ENCODE peak calls at places on chromosomes 2 and 18, in ten cellular contexts. D, J, S, T, U, H, Y, L, I and F are unnamed samples.

GRCh38 chr2:172087191-172087779 is 2.0 kb downstream of the DLX1 start:
- DNase-seq in D (no peak), J (no peak), S (no peak), T (no peak), U (no peak), H (no peak), Y (no peak), L (no peak), I (no peak), F (no peak)

GRCh38 chr18:11902522-11903292 is 5.4 kb downstream of the MPPE1 start:
- DNase-seq in D (peak; percentile 59), J (no peak), S (no peak), T (no peak), U (no peak), H (no peak), Y (no peak), L (no peak), I (no peak), F (peak; percentile 53)

GRCh38 chr2:236613607-236614006 is 44.0 kb downstream of the ACKR3 start:
- DNase-seq in D (no peak), J (no peak), S (no peak), T (no peak), U (no peak), H (no peak), Y (no peak), L (no peak), I (no peak), F (no peak)

GRCh38 chr18:59735269-59735860 is 38.1 kb upstream of the CCBE1 start:
- DNase-seq in D (no peak), J (no peak), S (no peak), T (no peak), U (no peak), H (no peak), Y (no peak), L (no peak), I (no peak), F (no peak)

GRCh38 chr2:136008205-136008865 is 22.9 kb upstream of the DARS1 start:
- DNase-seq in D (no peak), J (peak; percentile 55), S (no peak), T (no peak), U (no peak), H (no peak), Y (no peak), L (no peak), I (peak; percentile 75), F (no peak)

GRCh38 chr2:126858436-126858835 is 40.3 kb upstream of the TEX51 start:
- DNase-seq in D (no peak), J (no peak), S (no peak), T (no peak), U (no peak), H (no peak), Y (no peak), L (no peak), I (no peak), F (no peak)

GRCh38 chr18:55781481-55781957 is 193.5 kb upstream of the TCF4 start:
- DNase-seq in D (peak; percentile 86), J (peak; percentile 67), S (no peak), T (peak; percentile 44), U (peak; percentile 24), H (peak; percentile 63), Y (peak; percentile 81), L (peak; percentile 72), I (no peak), F (peak; percentile 88)

GRCh38 chr18:6207119-6207518 is 207.6 kb downstream of the L3MBTL4 start:
- DNase-seq in D (no peak), J (no peak), S (no peak), T (no peak), U (no peak), H (no peak), Y (no peak), L (no peak), I (no peak), F (no peak)

GRCh38 chr2:74778381-74779371 is 55.3 kb upstream of the HK2 start:
- DNase-seq in D (peak; percentile 48), J (no peak), S (no peak), T (no peak), U (no peak), H (peak; percentile 59), Y (no peak), L (peak; percentile 90), I (no peak), F (no peak)

GRCh38 chr2:169827272-169828140 is at the start of gene UBR3:
- DNase-seq in D (peak; percentile 96), J (peak; percentile 97), S (peak; percentile 91), T (peak; percentile 84), U (peak; percentile 96), H (peak; percentile 89), Y (peak; percentile 93), L (peak; percentile 95), I (peak; percentile 93), F (peak; percentile 95)
- TF ChIP-seq CTCF in D (no peak), J (peak; percentile 9), S (no peak), T (no peak), U (peak; percentile 17), H (no peak), Y (no peak), L (no peak), I (no peak), F (peak; percentile 26)

DNA sequence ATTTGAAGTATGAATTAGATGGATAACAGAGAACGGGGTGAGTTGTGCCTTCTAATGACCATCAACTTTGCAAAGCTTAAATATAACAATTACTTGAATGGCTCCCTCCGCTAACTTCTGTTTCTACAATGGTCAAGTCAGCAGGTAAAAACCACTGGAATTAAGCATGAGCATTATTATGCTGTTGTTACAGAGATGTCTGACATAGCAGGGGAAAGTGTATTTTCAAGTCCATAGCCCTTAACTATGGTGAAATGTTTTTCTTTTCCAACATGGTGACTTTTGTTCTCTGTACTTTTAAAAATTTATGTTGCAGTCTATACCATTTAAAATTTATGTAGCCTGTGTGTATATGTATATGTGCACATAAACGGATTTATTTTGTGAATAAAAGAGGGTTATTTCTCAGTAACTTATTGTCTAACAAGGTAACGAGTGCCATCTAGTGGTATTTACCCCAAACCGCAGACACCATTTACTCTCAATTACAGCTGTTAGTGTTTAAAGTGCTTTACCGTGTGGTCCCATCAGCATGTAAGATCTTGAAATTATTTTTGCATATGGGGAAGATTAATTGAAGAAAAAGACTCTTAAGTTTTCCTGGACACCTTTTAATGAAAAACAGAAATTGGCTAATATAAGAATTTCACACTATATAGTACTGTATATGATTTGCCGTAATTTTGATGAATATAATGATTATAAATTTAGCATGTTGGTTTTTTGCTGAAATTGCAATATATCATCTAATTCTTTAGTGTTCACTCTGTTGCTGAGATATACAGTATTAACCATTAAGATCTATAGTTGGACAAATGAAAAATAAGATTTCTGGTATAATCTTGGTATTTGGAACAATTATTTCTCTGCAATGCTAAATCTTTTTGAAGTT is 78.2 kb downstream of the UBE2E3 start:
- DNase-seq in D (peak; percentile 43), J (no peak), S (peak; percentile 22), T (peak; percentile 31), U (peak; percentile 24), H (peak; percentile 24), Y (peak; percentile 44), L (peak; percentile 31), I (peak; percentile 50), F (peak; percentile 62)
- TF ChIP-seq CTCF in D (peak; percentile 47), J (peak; percentile 79), S (peak; percentile 65), T (peak; percentile 74), U (peak; percentile 75), H (peak; percentile 78), Y (peak; percentile 63), L (peak; percentile 92), I (peak; percentile 95), F (peak; percentile 57)

DNA sequence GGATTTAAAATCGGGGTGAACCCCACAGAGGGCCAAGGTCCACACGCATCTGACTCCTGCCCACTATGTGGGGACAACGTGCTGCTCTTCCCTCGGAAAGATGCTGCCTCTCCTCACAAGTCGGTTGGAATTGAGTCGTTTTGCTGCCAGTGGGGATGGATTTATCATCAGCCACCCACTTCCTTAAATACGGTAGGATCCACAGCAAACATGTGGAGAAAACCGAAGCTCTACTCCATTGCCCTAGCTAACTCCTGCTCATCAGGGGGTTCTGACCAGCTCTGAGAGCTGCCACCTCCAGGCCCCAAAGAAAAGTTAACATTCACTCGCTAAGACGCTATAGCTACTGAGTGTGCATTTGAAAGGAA is 80.9 kb downstream of the CHRNA1 start:
- DNase-seq in D (peak; percentile 68), J (no peak), S (no peak), T (no peak), U (peak; percentile 16), H (no peak), Y (peak; percentile 51), L (peak; percentile 39), I (no peak), F (peak; percentile 79)
- TF ChIP-seq CTCF in D (peak; percentile 30), J (no peak), S (peak; percentile 21), T (no peak), U (peak; percentile 28), H (no peak), Y (peak; percentile 20), L (peak; percentile 23), I (no peak), F (peak; percentile 55)

GRCh38 chr18:49020129-49020528 is 69.4 kb upstream of the SMAD7 start:
- DNase-seq in D (no peak), J (peak; percentile 34), S (no peak), T (no peak), U (no peak), H (no peak), Y (no peak), L (peak; percentile 22), I (peak; percentile 42), F (no peak)

GRCh38 chr18:49021076-49021432 is 70.3 kb upstream of the SMAD7 start:
- DNase-seq in D (no peak), J (peak; percentile 39), S (no peak), T (no peak), U (no peak), H (no peak), Y (no peak), L (no peak), I (no peak), F (no peak)

GRCh38 chr18:49020621-49021021 is 69.9 kb upstream of the SMAD7 start:
- DNase-seq in D (no peak), J (peak; percentile 34), S (no peak), T (peak; percentile 22), U (no peak), H (no peak), Y (no peak), L (peak; percentile 25), I (peak; percentile 23), F (peak; percentile 13)

GRCh38 chr18:49022311-49023280 is 71.8 kb upstream of the SMAD7 start:
- DNase-seq in D (no peak), J (peak; percentile 29), S (no peak), T (no peak), U (no peak), H (no peak), Y (no peak), L (peak; percentile 19), I (peak; percentile 25), F (no peak)

DNA sequence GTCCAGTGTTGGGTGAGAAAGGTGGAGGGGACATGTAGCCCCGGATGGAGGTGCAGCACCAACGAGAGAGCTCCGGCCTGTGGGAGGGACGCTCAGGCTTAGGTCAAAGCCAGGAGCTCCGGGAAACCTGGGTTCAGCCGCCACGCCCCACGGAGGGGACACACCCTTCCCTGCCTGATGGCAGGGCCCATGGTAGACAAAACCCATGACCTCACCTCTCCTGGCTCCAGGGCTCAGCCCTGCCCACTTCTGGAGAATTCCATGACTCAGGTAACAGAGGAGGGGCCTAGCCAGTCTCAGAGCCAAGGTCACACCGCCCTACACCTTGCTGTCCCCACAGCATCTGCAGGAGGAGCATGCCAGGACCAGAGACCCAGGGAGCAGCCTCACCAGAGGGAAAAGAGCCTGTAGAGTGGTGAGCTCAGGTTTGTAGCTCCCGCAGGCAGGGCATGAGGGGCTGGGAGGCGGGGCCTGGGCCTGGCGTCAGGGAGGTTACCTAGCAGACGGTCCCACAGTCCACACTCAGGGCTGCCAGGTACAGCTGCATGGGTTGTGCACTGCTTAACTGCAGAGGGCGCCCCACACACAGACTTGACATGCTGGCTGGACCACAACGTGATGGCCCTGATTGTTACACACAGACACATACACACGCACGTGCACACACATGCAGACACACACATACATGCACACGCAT is 70.8 kb upstream of the SMAD7 start:
- DNase-seq in D (peak; percentile 64), J (peak; percentile 53), S (no peak), T (peak; percentile 84), U (peak; percentile 72), H (peak; percentile 52), Y (peak; percentile 40), L (peak; percentile 95), I (peak; percentile 55), F (peak; percentile 63)
- TF ChIP-seq CTCF in D (peak; percentile 58), J (peak; percentile 29), S (peak; percentile 61), T (peak; percentile 28), U (peak; percentile 33), H (peak; percentile 29), Y (peak; percentile 61), L (peak; percentile 76), I (no peak), F (peak; percentile 73)